ENCODE peak calls at places on chromosomes 3 and 15, in five cellular contexts. One of them, this sample, is unnamed.
A peak's percentile ranks its signal among the peaks of the same experiment; 100 is the strongest.

GRCh38 chr15:97977734-97978133 is 17.2 kb downstream of the ARRDC4 start:
- DNase-seq in fibroblast of the aortic adventitia: no peak
- DNase-seq in AG09319: no peak
- DNase-seq in AG10803: no peak
- DNase-seq in NCI-H1694 treated with DMSO at 0.1 percent for 48 hours: no peak
- DNase-seq in this sample: no peak

GRCh38 chr15:35697549-35698299 is 151.8 kb upstream of the DPH6 start:
- DNase-seq in fibroblast of the aortic adventitia: peak; percentile 78
- DNase-seq in AG09319: no peak
- DNase-seq in AG10803: peak; percentile 66
- DNase-seq in NCI-H1694 treated with DMSO at 0.1 percent for 48 hours: no peak
- DNase-seq in this sample: no peak

GRCh38 chr3:38689774-38690173 is 40.3 kb upstream of the SCN5A start:
- DNase-seq in fibroblast of the aortic adventitia: peak; percentile 35
- DNase-seq in AG09319: no peak
- DNase-seq in AG10803: no peak
- DNase-seq in NCI-H1694 treated with DMSO at 0.1 percent for 48 hours: no peak
- DNase-seq in this sample: no peak

GRCh38 chr3:58027704-58028317 is 19.6 kb downstream of the FLNB start:
- DNase-seq in fibroblast of the aortic adventitia: no peak
- DNase-seq in AG09319: no peak
- DNase-seq in AG10803: no peak
- DNase-seq in NCI-H1694 treated with DMSO at 0.1 percent for 48 hours: no peak
- DNase-seq in this sample: no peak

GRCh38 chr3:37093481-37093880 is 80.9 kb downstream of the LRRFIP2 start:
- DNase-seq in fibroblast of the aortic adventitia: peak; percentile 28
- DNase-seq in AG09319: no peak
- DNase-seq in AG10803: peak; percentile 46
- DNase-seq in NCI-H1694 treated with DMSO at 0.1 percent for 48 hours: no peak
- DNase-seq in this sample: no peak

GRCh38 chr3:15287565-15288330 is 44.6 kb downstream of the SH3BP5 start:
- DNase-seq in fibroblast of the aortic adventitia: peak; percentile 97
- DNase-seq in AG09319: peak; percentile 85
- DNase-seq in AG10803: peak; percentile 89
- DNase-seq in NCI-H1694 treated with DMSO at 0.1 percent for 48 hours: no peak
- DNase-seq in this sample: no peak

GRCh38 chr3:31813197-31813596 is 167.9 kb downstream of the OSBPL10 start:
- DNase-seq in fibroblast of the aortic adventitia: no peak
- DNase-seq in AG09319: no peak
- DNase-seq in AG10803: no peak
- DNase-seq in NCI-H1694 treated with DMSO at 0.1 percent for 48 hours: no peak
- DNase-seq in this sample: no peak

GRCh38 chr3:120113128-120114116 is 19.2 kb upstream of the GSK3B start:
- DNase-seq in fibroblast of the aortic adventitia: peak; percentile 69
- DNase-seq in AG09319: no peak
- DNase-seq in AG10803: peak; percentile 65
- DNase-seq in NCI-H1694 treated with DMSO at 0.1 percent for 48 hours: no peak
- DNase-seq in this sample: no peak

GRCh38 chr3:169668081-169668956 is 4.8 kb upstream of the MECOM start:
- DNase-seq in fibroblast of the aortic adventitia: peak; percentile 62
- DNase-seq in AG09319: no peak
- DNase-seq in AG10803: no peak
- DNase-seq in NCI-H1694 treated with DMSO at 0.1 percent for 48 hours: peak; percentile 9
- DNase-seq in this sample: no peak

GRCh38 chr3:156816091-156816793 is 9.9 kb upstream of the LEKR1 start:
- DNase-seq in fibroblast of the aortic adventitia: peak; percentile 44
- DNase-seq in AG09319: no peak
- DNase-seq in AG10803: peak; percentile 82
- DNase-seq in NCI-H1694 treated with DMSO at 0.1 percent for 48 hours: no peak
- DNase-seq in this sample: peak; percentile 67

GRCh38 chr3:23325466-23326065 is 122.4 kb downstream of the UBE2E2 start:
- DNase-seq in fibroblast of the aortic adventitia: no peak
- DNase-seq in AG09319: no peak
- DNase-seq in AG10803: no peak
- DNase-seq in NCI-H1694 treated with DMSO at 0.1 percent for 48 hours: no peak
- DNase-seq in this sample: no peak

GRCh38 chr3:113242091-113242581 is 30.8 kb downstream of the BOC start:
- DNase-seq in fibroblast of the aortic adventitia: peak; percentile 32
- DNase-seq in AG09319: no peak
- DNase-seq in AG10803: peak; percentile 84
- DNase-seq in NCI-H1694 treated with DMSO at 0.1 percent for 48 hours: no peak
- DNase-seq in this sample: no peak

GRCh38 chr15:29563112-29563511 is 259.2 kb downstream of the TJP1 start:
- DNase-seq in fibroblast of the aortic adventitia: no peak
- DNase-seq in AG09319: no peak
- DNase-seq in AG10803: no peak
- DNase-seq in NCI-H1694 treated with DMSO at 0.1 percent for 48 hours: no peak
- DNase-seq in this sample: no peak

GRCh38 chr3:59654120-59654952 is 604.5 kb upstream of the CFAP20DC start:
- DNase-seq in fibroblast of the aortic adventitia: peak; percentile 33
- DNase-seq in AG09319: no peak
- DNase-seq in AG10803: peak; percentile 54
- DNase-seq in NCI-H1694 treated with DMSO at 0.1 percent for 48 hours: no peak
- DNase-seq in this sample: no peak

GRCh38 chr3:114506622-114507300 is 212.9 kb downstream of the TIGIT start:
- DNase-seq in fibroblast of the aortic adventitia: peak; percentile 78
- DNase-seq in AG09319: no peak
- DNase-seq in AG10803: peak; percentile 78
- DNase-seq in NCI-H1694 treated with DMSO at 0.1 percent for 48 hours: no peak
- DNase-seq in this sample: no peak